ENCODE peak calls at places on chromosomes 3 and 15, in eight cellular contexts. W is GM23248; K is upper lobe of right lung; Z is HCT116; D is BE2C; H is uterus; J is effector memory CD4-positive, alpha-beta T cell; I is adipocyte. U is an unnamed sample. For H3K4me1, the result is how much of the 10 kb centered on the place peaks cover.

GRCh38 chr3:48708481-48708889 is 8.5 kb downstream of the IP6K2 start:
- DNase-seq in W (peak), J (no peak), D (no peak), Z (no peak), I (peak), H (no peak), K (no peak), U (no peak)

GRCh38 chr3:59212128-59212764 is 162.4 kb upstream of the CFAP20DC start:
- DNase-seq in I (peak), Z (peak), H (no peak), D (no peak), J (no peak), K (no peak), W (peak), U (no peak)

GRCh38 chr3:183837390-183837789 is 12.0 kb upstream of the MAP6D1 start:
- DNase-seq in W (no peak), D (no peak), I (no peak), Z (no peak), K (no peak), H (no peak), J (no peak), U (no peak)

GRCh38 chr3:99674086-99674789 is 35.8 kb downstream of the COL8A1 start:
- DNase-seq in I (peak), W (peak), H (no peak), Z (no peak), D (no peak), K (no peak), J (no peak), U (no peak)

GRCh38 chr3:133491481-133492059 is 81.9 kb upstream of the CDV3 start:
- DNase-seq in K (no peak), J (no peak), W (no peak), I (no peak), H (no peak), D (no peak), Z (no peak), U (no peak)

GRCh38 chr3:152320201-152320617 is 51.5 kb downstream of the MBNL1 start:
- DNase-seq in W (peak), H (no peak), I (no peak), D (peak), K (no peak), J (no peak), Z (no peak), U (no peak)

GRCh38 chr3:30576946-30577345 is 29.5 kb upstream of the TGFBR2 start:
- DNase-seq in I (peak), J (no peak), H (no peak), W (peak), D (no peak), Z (no peak), K (no peak), U (no peak)

GRCh38 chr3:150342951-150343468 is 65.1 kb upstream of the TSC22D2 start:
- DNase-seq in W (peak), K (no peak), I (no peak), H (no peak), Z (no peak), J (no peak), D (no peak), U (no peak)

GRCh38 chr3:30661107-30661873 is 54.9 kb downstream of the TGFBR2 start:
- DNase-seq in W (no peak), I (no peak), J (no peak), Z (no peak), K (no peak), H (no peak), D (no peak), U (no peak)

GRCh38 chr3:30453364-30454039 is 152.9 kb upstream of the TGFBR2 start:
- DNase-seq in D (peak), H (no peak), I (no peak), Z (no peak), K (no peak), W (no peak), J (no peak), U (no peak)

GRCh38 chr3:50168791-50169190 is 13.7 kb downstream of the SEMA3F start:
- DNase-seq in D (no peak), H (no peak), I (no peak), J (no peak), K (no peak), Z (no peak), W (no peak), U (no peak)

GRCh38 chr3:38623539-38623938 is 25.9 kb downstream of the SCN5A start:
- DNase-seq in Z (no peak), J (no peak), I (no peak), D (no peak), H (no peak), K (no peak), W (no peak), U (no peak)

GRCh38 chr15:99963976-99964375 is 230.7 kb upstream of the LYSMD4 start:
- DNase-seq in I (no peak), H (no peak), W (no peak), K (no peak), D (no peak), Z (no peak), J (no peak), U (no peak)

GRCh38 chr3:29777869-29778268 is 497.0 kb downstream of the RBMS3 start:
- DNase-seq in H (no peak), K (no peak), Z (no peak), D (no peak), I (no peak), W (no peak), J (no peak), U (no peak)

GRCh38 chr3:44208086-44208485 is 33.6 kb upstream of the TOPAZ1 start:
- DNase-seq in Z (no peak), D (no peak), W (no peak), H (no peak), K (no peak), I (no peak), J (no peak), U (no peak)

GRCh38 chr15:65189102-65189740 is 4.1 kb upstream of the CLPX start:
- DNase-seq in H (peak), J (no peak), D (peak), Z (peak), I (peak), K (no peak), W (peak), U (no peak)

GRCh38 chr15:40843885-40844542 is at the start of gene SPINT1:
- DNase-seq in D (no peak), Z (no peak), K (peak), H (no peak), W (peak), I (peak), J (no peak), U (no peak)

GRCh38 chr3:120793601-120794000 is 51.1 kb downstream of the GTF2E1 start:
- DNase-seq in W (peak), Z (no peak), K (no peak), J (no peak), I (peak), D (no peak), H (no peak), U (no peak)

GRCh38 chr3:71825551-71826283 is 40.8 kb upstream of the PROK2 start:
- DNase-seq in I (no peak), W (no peak), D (no peak), K (no peak), J (no peak), H (no peak), Z (no peak), U (no peak)

GRCh38 chr3:151345854-151346253 is 16.5 kb upstream of the P2RY13 start:
- DNase-seq in D (no peak), H (peak), W (peak), I (peak), Z (no peak), K (no peak), J (no peak), U (no peak)

GRCh38 chr3:30232142-30232541 is 374.3 kb upstream of the TGFBR2 start:
- DNase-seq in Z (no peak), W (peak), H (peak), J (no peak), K (no peak), I (no peak), D (no peak), U (peak)

GRCh38 chr15:38674440-38674839 is 109.8 kb upstream of the RASGRP1 start:
- DNase-seq in H (no peak), W (no peak), D (no peak), Z (no peak), J (no peak), I (no peak), K (no peak), U (no peak)

GRCh38 chr3:150319900-150320299 is 88.2 kb upstream of the TSC22D2 start:
- DNase-seq in W (peak), Z (peak), K (no peak), D (no peak), I (peak), H (no peak), J (no peak), U (no peak)

GRCh38 chr15:51105430-51106016 is 10.8 kb upstream of the TNFAIP8L3 start:
- DNase-seq in J (no peak), K (no peak), W (no peak), I (no peak), D (no peak), Z (no peak), H (no peak), U (no peak)

GRCh38 chr3:159763466-159764210 is 225.0 kb upstream of the IL12A start:
- DNase-seq in K (peak), W (peak), J (no peak), Z (peak), D (peak), I (peak), H (peak), U (peak)

GRCh38 chr3:45204136-45204535 is 22.0 kb downstream of the TMEM158 start:
- DNase-seq in W (peak), J (no peak), I (peak), Z (no peak), H (no peak), K (no peak), D (no peak), U (no peak)

GRCh38 chr15:56491110-56491722 is 26.3 kb upstream of the MNS1 start:
- DNase-seq in I (peak), D (peak), K (no peak), H (peak), W (peak), Z (peak), J (no peak), U (peak)

GRCh38 chr3:2268779-2269178 is 170.1 kb downstream of the CNTN4 start:
- DNase-seq in D (no peak), Z (no peak), J (no peak), I (no peak), K (no peak), H (no peak), W (no peak), U (no peak)

GRCh38 chr15:33007295-33007855 is 187.1 kb downstream of the FMN1 start:
- DNase-seq in D (no peak), J (no peak), H (no peak), I (peak), K (no peak), W (peak), Z (peak), U (no peak)

GRCh38 chr15:41878355-41878699 is 15.5 kb downstream of the SPTBN5 start:
- DNase-seq in Z (no peak), I (no peak), H (no peak), J (no peak), W (no peak), K (no peak), D (peak), U (no peak)

GRCh38 chr3:87595798-87596197 is 319.4 kb upstream of the POU1F1 start:
- DNase-seq in D (no peak), H (no peak), Z (no peak), I (no peak), K (no peak), J (no peak), W (no peak), U (no peak)

GRCh38 chr15:72280751-72281150 is 8.4 kb upstream of the PARP6 start:
- DNase-seq in J (no peak), W (no peak), D (no peak), H (no peak), K (no peak), I (no peak), Z (no peak), U (no peak)

GRCh38 chr3:58036287-58037032 is 28.2 kb downstream of the FLNB start:
- DNase-seq in I (no peak), H (no peak), Z (no peak), K (no peak), D (no peak), J (no peak), W (peak), U (no peak)

GRCh38 chr3:130825762-130826297 is 68.1 kb upstream of the ATP2C1 start:
- DNase-seq in H (no peak), D (peak), J (no peak), W (no peak), I (no peak), Z (no peak), K (no peak), U (no peak)

GRCh38 chr3:107969994-107970896 is 120.6 kb downstream of the CD47 start:
- DNase-seq in D (peak), J (no peak), I (peak), H (no peak), W (peak), K (no peak), Z (no peak), U (no peak)

GRCh38 chr15:69666921-69667811 is 214.5 kb downstream of the RPLP1 start:
- DNase-seq in Z (no peak), J (no peak), H (no peak), K (no peak), I (no peak), D (no peak), W (no peak), U (no peak)

GRCh38 chr15:75114327-75114726 is 87.4 kb upstream of the C15orf39 start:
- DNase-seq in Z (no peak), W (no peak), K (no peak), D (no peak), I (no peak), J (no peak), H (no peak), U (no peak)

GRCh38 chr15:96020133-96020532 is 310.4 kb upstream of the NR2F2 start:
- DNase-seq in W (no peak), Z (no peak), H (no peak), I (no peak), J (no peak), K (no peak), D (no peak), U (no peak)
- H3K4me1 ChIP-seq in W (under half), Z (under half), H (under half), I (under half), J (under half), K (under half), D (under half), U (under half)

DNA sequence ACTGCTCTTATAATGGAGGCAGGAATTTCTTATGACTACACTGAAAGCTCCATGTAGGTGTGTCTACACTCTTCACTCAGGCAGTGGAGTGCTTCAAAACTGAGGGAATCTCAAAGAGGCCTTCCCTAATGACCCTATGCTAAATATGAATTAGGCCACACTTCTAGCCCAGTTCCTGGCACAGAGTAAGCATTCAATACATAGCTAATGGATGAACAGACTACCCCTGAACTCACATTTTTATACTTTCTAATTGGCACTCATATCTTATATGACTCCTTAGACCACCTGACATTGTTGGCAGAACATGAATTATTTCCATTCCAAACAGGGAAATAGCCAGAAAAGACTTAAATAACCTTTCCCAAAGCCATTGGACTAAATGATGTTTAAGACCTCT is 3.4 kb downstream of the RARRES1 start:
- DNase-seq in Z (no peak), I (no peak), W (no peak), J (no peak), H (no peak), K (no peak), D (no peak), U (no peak)
- H3K4me1 ChIP-seq in Z (under half), I (under half), W (under half), J (under half), H (under half), K (under half), D (under half), U (under half)

GRCh38 chr3:73600293-73600938 is 24.3 kb downstream of the PDZRN3 start:
- DNase-seq in H (no peak), J (no peak), W (peak), Z (no peak), I (peak), D (no peak), K (no peak), U (no peak)

GRCh38 chr3:73601476-73601875 is 23.3 kb downstream of the PDZRN3 start:
- DNase-seq in I (no peak), D (no peak), J (no peak), K (no peak), W (peak), Z (no peak), H (no peak), U (no peak)

GRCh38 chr3:73601031-73601430 is 23.7 kb downstream of the PDZRN3 start:
- DNase-seq in I (peak), J (no peak), D (no peak), W (peak), K (no peak), Z (no peak), H (no peak), U (no peak)

GRCh38 chr3:73602171-73602570 is 22.6 kb downstream of the PDZRN3 start:
- DNase-seq in Z (no peak), K (no peak), J (no peak), D (no peak), I (peak), W (peak), H (no peak), U (no peak)

GRCh38 chr3:73599605-73600004 is 25.1 kb downstream of the PDZRN3 start:
- DNase-seq in K (no peak), I (no peak), Z (no peak), H (no peak), D (no peak), W (no peak), J (no peak), U (no peak)
- H3K4me1 ChIP-seq in K (under half), I (half or more), Z (under half), H (under half), D (under half), W (half or more), J (under half), U (under half)

DNA sequence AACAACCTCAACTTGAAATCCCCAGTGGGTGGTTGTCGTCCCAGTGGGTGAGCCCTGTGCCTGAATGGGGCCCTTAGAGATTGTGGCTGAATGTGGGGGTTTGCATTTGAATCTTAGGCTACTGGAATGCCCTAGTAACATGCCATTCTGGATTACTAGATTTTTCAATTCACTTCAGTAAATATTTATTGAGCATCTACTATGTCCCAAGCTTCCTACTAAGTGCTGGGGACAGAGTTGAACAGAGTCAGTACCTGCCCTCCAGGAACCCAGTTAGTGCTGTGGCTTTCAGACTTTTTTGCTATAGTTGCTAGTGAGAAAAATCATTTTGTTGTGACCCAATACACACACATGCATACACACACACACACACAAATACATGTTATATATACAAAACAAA is 39.0 kb downstream of the CORO2B start:
- DNase-seq in J (no peak), D (no peak), I (no peak), K (no peak), Z (no peak), H (no peak), W (no peak), U (no peak)
- H3K4me1 ChIP-seq in J (under half), D (half or more), I (half or more), K (under half), Z (under half), H (under half), W (under half), U (half or more)

DNA sequence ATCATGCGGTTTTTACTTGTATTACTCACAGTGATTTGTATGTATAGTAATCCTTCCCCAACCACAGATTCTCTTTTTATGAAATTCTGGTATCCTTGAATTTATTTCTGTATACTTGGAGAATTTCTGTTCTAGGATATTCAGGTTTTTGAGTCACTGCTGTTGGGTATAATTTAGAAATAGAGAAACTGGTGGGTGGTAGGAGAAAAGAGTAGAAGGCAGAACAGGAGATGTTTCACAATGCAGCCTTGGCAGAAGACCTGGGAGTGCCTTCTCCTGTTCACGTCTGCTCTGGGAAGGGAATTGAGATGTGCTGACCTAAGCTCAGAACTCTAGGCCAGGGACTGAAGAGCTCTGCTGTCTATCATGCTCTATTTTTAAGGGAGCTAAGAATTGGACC is 193.6 kb downstream of the EPHB1 start:
- DNase-seq in H (no peak), D (no peak), K (no peak), W (no peak), Z (no peak), I (no peak), J (no peak), U (no peak)
- H3K4me1 ChIP-seq in H (under half), D (under half), K (under half), W (under half), Z (under half), I (under half), J (under half), U (under half)

DNA sequence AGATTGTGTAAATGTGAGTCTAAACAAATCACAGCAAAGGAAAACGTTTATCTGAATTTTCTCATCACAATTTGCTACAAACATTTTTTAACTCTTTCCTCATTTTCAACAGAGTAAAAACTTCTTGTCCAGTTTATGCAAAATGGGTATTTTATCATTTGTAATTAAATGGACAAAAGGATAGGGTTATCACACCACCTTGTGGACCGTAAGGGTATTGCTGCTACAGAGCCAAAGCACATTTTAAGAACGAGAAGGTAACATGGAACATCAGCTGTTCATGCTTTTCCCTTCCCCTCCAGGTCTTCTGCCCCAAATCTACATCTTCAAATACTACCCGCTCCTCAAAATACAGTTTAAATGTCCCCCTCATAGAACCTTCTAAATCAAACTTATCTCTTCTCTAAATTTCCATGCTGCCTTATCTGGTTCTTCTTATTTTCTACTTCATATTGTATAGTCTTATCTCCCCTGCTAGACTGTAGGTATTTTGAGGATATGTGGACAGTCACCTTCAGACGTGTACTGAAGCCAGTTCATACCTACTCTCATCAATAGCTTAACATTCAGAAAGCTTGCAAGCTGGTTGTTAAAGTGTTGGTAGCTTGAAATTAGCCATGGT is 12.8 kb upstream of the SETMAR start:
- DNase-seq in H (no peak), J (no peak), Z (no peak), I (peak), K (no peak), D (no peak), W (peak), U (no peak)
- H3K4me1 ChIP-seq in H (under half), J (under half), Z (under half), I (under half), K (under half), D (under half), W (under half), U (under half)

GRCh38 chr15:58926823-58927222 is 6.7 kb downstream of the SLTM start:
- DNase-seq in J (no peak), H (no peak), D (no peak), I (no peak), K (no peak), Z (no peak), W (no peak), U (no peak)
- H3K4me1 ChIP-seq in J (under half), H (under half), D (under half), I (half or more), K (under half), Z (under half), W (under half), U (under half)

DNA sequence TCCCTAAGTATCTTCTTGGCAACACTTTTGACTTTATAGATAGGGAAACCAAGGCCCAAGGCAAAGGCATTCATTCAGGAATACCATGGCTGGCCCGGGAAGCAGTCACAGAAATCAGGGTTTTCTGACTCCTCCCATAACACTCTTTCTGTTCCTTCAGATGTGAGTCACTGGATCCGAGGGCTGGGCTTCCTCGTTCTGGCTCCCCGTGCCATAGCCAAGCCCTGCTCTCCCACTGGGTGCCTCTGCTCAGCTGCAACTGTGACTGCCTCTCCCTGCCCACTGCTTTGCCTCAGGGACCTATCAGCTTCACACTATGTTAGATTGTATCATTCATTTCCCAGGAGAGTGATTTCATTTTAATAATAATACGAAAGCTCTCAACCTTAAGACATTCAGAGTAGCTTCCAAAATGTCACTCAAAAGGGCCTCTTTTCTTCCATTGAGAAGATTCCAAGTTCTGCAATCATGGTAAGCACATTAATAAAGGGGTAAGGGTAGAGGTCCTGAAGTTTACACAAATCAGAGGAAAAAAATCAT is 50.2 kb downstream of the GABRB3 start:
- DNase-seq in J (no peak), K (no peak), D (peak), I (no peak), H (no peak), Z (no peak), W (no peak), U (no peak)
- H3K4me1 ChIP-seq in J (under half), K (under half), D (under half), I (under half), H (under half), Z (under half), W (under half), U (under half)